ENCODE peak calls at places on chromosomes 11 and 22, in nine cellular contexts. F, T, D, O, J, L, U, I and P are unnamed samples.

GRCh38 chr11:101553891-101554292 is 29.9 kb downstream of the TRPC6 start:
- DNase-seq in O (peak), F (no peak), D (no peak), T (no peak), J (no peak), U (no peak), I (no peak), L (no peak), P (no peak)

GRCh38 chr22:22366478-22366988 is 121.9 kb downstream of the VPREB1 start:
- DNase-seq in L (no peak), U (no peak), F (no peak), T (no peak), D (no peak), I (no peak), O (no peak), J (no peak), P (no peak)

GRCh38 chr11:45107051-45107450 is 39.4 kb upstream of the PRDM11 start:
- DNase-seq in F (no peak), J (peak), I (no peak), T (no peak), L (no peak), U (peak), O (no peak), D (no peak), P (no peak)

GRCh38 chr11:957201-957920 is 31.7 kb downstream of the AP2A2 start:
- DNase-seq in J (no peak), F (no peak), I (no peak), T (no peak), D (no peak), U (no peak), L (no peak), O (no peak), P (no peak)

GRCh38 chr11:90491466-90491865 is 268.6 kb upstream of the CHORDC1 start:
- DNase-seq in I (no peak), U (no peak), T (no peak), O (no peak), D (no peak), J (no peak), F (no peak), L (no peak), P (no peak)

GRCh38 chr11:130964393-130964792 is 48.1 kb upstream of the SNX19 start:
- DNase-seq in U (no peak), O (no peak), J (no peak), T (no peak), L (no peak), F (no peak), I (no peak), D (no peak), P (no peak)

GRCh38 chr11:35688023-35688422 is 25.4 kb downstream of the TRIM44 start:
- DNase-seq in O (peak), J (no peak), L (no peak), I (no peak), U (no peak), D (no peak), F (no peak), T (no peak), P (no peak)

GRCh38 chr11:13486926-13487660 is 8.7 kb downstream of the PTH start:
- DNase-seq in F (peak), I (no peak), T (peak), U (no peak), D (no peak), J (peak), O (no peak), L (no peak), P (peak)

GRCh38 chr11:27329867-27330632 is 33.0 kb downstream of the CCDC34 start:
- DNase-seq in I (no peak), F (no peak), L (no peak), O (no peak), T (no peak), U (no peak), D (no peak), J (no peak), P (no peak)

GRCh38 chr11:103537904-103538502 is 428.8 kb downstream of the DYNC2H1 start:
- DNase-seq in U (no peak), L (no peak), O (peak), T (no peak), J (no peak), F (no peak), I (peak), D (no peak), P (no peak)

GRCh38 chr22:47304191-47304831 is 541.9 kb downstream of the TBC1D22A start:
- DNase-seq in F (no peak), U (no peak), I (no peak), L (no peak), D (no peak), O (no peak), T (no peak), J (no peak), P (no peak)

GRCh38 chr22:38114484-38115398 is 4.3 kb upstream of the BAIAP2L2 start:
- DNase-seq in D (peak), L (peak), U (peak), T (peak), I (peak), F (peak), J (peak), O (peak), P (peak)

GRCh38 chr11:73391665-73392064 is 15.5 kb downstream of the RELT start:
- DNase-seq in T (no peak), O (no peak), L (no peak), D (no peak), F (no peak), U (no peak), I (no peak), J (no peak), P (no peak)

GRCh38 chr11:130578738-130579368 is 130.4 kb downstream of the ADAMTS15 start:
- DNase-seq in D (no peak), O (no peak), T (no peak), I (no peak), F (no peak), U (no peak), J (no peak), L (no peak), P (no peak)

GRCh38 chr11:65884716-65885092 is 3.6 kb downstream of the FIBP start:
- DNase-seq in D (no peak), J (peak), L (peak), I (no peak), T (peak), F (peak), U (peak), O (peak), P (peak)